ENCODE peak calls at places on chromosome 22, in four cellular contexts. One of them, this sample, is unnamed. For H3K9me3 and H3K4me1, the result is how much of the 10 kb centered on the place peaks cover.

GRCh38 chr22:48869788-48870187 is 957.9 kb downstream of the BRD1 start:
- DNase-seq in psoas muscle: no peak
- DNase-seq in transverse colon: no peak
- DNase-seq in tibial artery: no peak
- DNase-seq in this sample: no peak

GRCh38 chr22:33054276-33054675 is 3.9 kb downstream of the SYN3 start:
- DNase-seq in tibial artery: no peak
- DNase-seq in transverse colon: no peak
- DNase-seq in psoas muscle: no peak
- DNase-seq in this sample: no peak

GRCh38 chr22:41687901-41688364 is 734 bp downstream of the SNU13 start:
- DNase-seq in tibial artery: peak
- DNase-seq in psoas muscle: no peak
- DNase-seq in transverse colon: peak
- DNase-seq in this sample: peak

GRCh38 chr22:41382098-41382578 is 396 bp downstream of the TEF start:
- DNase-seq in tibial artery: peak
- DNase-seq in psoas muscle: peak
- DNase-seq in transverse colon: peak
- DNase-seq in this sample: peak

GRCh38 chr22:27965547-27965946 is 46.5 kb upstream of the PITPNB start:
- DNase-seq in tibial artery: no peak
- DNase-seq in psoas muscle: no peak
- DNase-seq in transverse colon: no peak
- DNase-seq in this sample: no peak

GRCh38 chr22:49480896-49481650 is 346.6 kb downstream of the BRD1 start:
- DNase-seq in tibial artery: no peak
- DNase-seq in psoas muscle: no peak
- DNase-seq in transverse colon: no peak
- DNase-seq in this sample: no peak

GRCh38 chr22:44625981-44626687 is 75.9 kb upstream of the PRR5 start:
- DNase-seq in transverse colon: peak
- DNase-seq in tibial artery: peak
- DNase-seq in psoas muscle: peak
- DNase-seq in this sample: peak

GRCh38 chr22:36765943-36766450 is 9.9 kb downstream of the IFT27 start:
- DNase-seq in transverse colon: no peak
- DNase-seq in psoas muscle: no peak
- DNase-seq in tibial artery: no peak
- DNase-seq in this sample: no peak

GRCh38 chr22:35064664-35065063 is 1.3 kb upstream of the ISX start:
- DNase-seq in tibial artery: no peak
- DNase-seq in psoas muscle: no peak
- DNase-seq in transverse colon: peak
- DNase-seq in this sample: no peak

GRCh38 chr22:44628856-44629255 is 73.1 kb upstream of the PRR5 start:
- DNase-seq in psoas muscle: no peak
- DNase-seq in transverse colon: no peak
- DNase-seq in tibial artery: no peak
- DNase-seq in this sample: peak

GRCh38 chr22:49101225-49101624 is 726.4 kb downstream of the BRD1 start:
- DNase-seq in tibial artery: no peak
- DNase-seq in transverse colon: no peak
- DNase-seq in psoas muscle: no peak
- DNase-seq in this sample: no peak

GRCh38 chr22:35705141-35705540 is 12.5 kb upstream of the APOL5 start:
- DNase-seq in transverse colon: no peak
- DNase-seq in psoas muscle: no peak
- DNase-seq in tibial artery: no peak
- DNase-seq in this sample: no peak

GRCh38 chr22:50246242-50247175 is 1.7 kb upstream of the TUBGCP6 start:
- DNase-seq in transverse colon: no peak
- DNase-seq in tibial artery: no peak
- DNase-seq in psoas muscle: no peak
- DNase-seq in this sample: no peak

GRCh38 chr22:20319041-20319744 is 667 bp downstream of the DGCR6L start:
- DNase-seq in tibial artery: no peak
- DNase-seq in transverse colon: no peak
- DNase-seq in psoas muscle: no peak
- DNase-seq in this sample: peak

GRCh38 chr22:20203142-20204099 is 52.6 kb upstream of the CCDC188 start:
- DNase-seq in tibial artery: peak
- DNase-seq in transverse colon: no peak
- DNase-seq in psoas muscle: no peak
- DNase-seq in this sample: peak

GRCh38 chr22:46131151-46131587 is 19.2 kb upstream of the PPARA start:
- DNase-seq in tibial artery: no peak
- DNase-seq in transverse colon: no peak
- DNase-seq in psoas muscle: peak
- DNase-seq in this sample: no peak
- TF ChIP-seq CTCF in tibial artery: no peak
- TF ChIP-seq CTCF in transverse colon: no peak
- TF ChIP-seq CTCF in psoas muscle: no peak
- TF ChIP-seq CTCF in this sample: no peak

GRCh38 chr22:47382164-47382890 is 619.9 kb downstream of the TBC1D22A start:
- DNase-seq in transverse colon: no peak
- DNase-seq in tibial artery: peak
- DNase-seq in psoas muscle: no peak
- DNase-seq in this sample: no peak
- H3K9me3 ChIP-seq in transverse colon: under half
- H3K9me3 ChIP-seq in tibial artery: under half
- H3K9me3 ChIP-seq in psoas muscle: under half
- H3K9me3 ChIP-seq in this sample: under half

GRCh38 chr22:21573750-21574494 is 6.4 kb downstream of the UBE2L3 start:
- DNase-seq in psoas muscle: no peak
- DNase-seq in transverse colon: no peak
- DNase-seq in tibial artery: no peak
- DNase-seq in this sample: no peak
- H3K4me1 ChIP-seq in psoas muscle: half or more
- H3K4me1 ChIP-seq in transverse colon: half or more
- H3K4me1 ChIP-seq in tibial artery: half or more
- H3K4me1 ChIP-seq in this sample: half or more

GRCh38 chr22:31247726-31248125 is 35.6 kb downstream of the LIMK2 start:
- DNase-seq in psoas muscle: no peak
- DNase-seq in tibial artery: no peak
- DNase-seq in transverse colon: no peak
- DNase-seq in this sample: no peak
- TF ChIP-seq CTCF in psoas muscle: no peak
- TF ChIP-seq CTCF in tibial artery: no peak
- TF ChIP-seq CTCF in transverse colon: no peak
- TF ChIP-seq CTCF in this sample: no peak

This sample was measured in left lung.